ENCODE peak calls at places on chromosomes 3 and 15, in five cellular contexts. One of them, this sample, is unnamed.

GRCh38 chr3:110180733-110181132 is 843.4 kb upstream of the DPPA4 start:
- DNase-seq in Right ventricle myocardium superior: peak
- DNase-seq in hypothalamus: no peak
- DNase-seq in EL: peak
- DNase-seq in GM13976: no peak
- DNase-seq in this sample: no peak

GRCh38 chr3:184546252-184546651 is 15.3 kb upstream of the EPHB3 start:
- DNase-seq in Right ventricle myocardium superior: no peak
- DNase-seq in hypothalamus: no peak
- DNase-seq in EL: no peak
- DNase-seq in GM13976: no peak
- DNase-seq in this sample: no peak

GRCh38 chr15:22980189-22981136 is at the start of gene CYFIP1:
- DNase-seq in GM13976: peak
- DNase-seq in Right ventricle myocardium superior: peak
- DNase-seq in EL: peak
- DNase-seq in hypothalamus: no peak
- DNase-seq in this sample: peak

GRCh38 chr3:142188846-142189245 is 36.5 kb downstream of the GK5 start:
- DNase-seq in Right ventricle myocardium superior: no peak
- DNase-seq in hypothalamus: no peak
- DNase-seq in GM13976: no peak
- DNase-seq in EL: no peak
- DNase-seq in this sample: no peak

GRCh38 chr15:60970246-60971170 is 258.6 kb downstream of the RORA start:
- DNase-seq in GM13976: no peak
- DNase-seq in EL: peak
- DNase-seq in Right ventricle myocardium superior: no peak
- DNase-seq in hypothalamus: no peak
- DNase-seq in this sample: no peak

GRCh38 chr3:121018917-121019321 is 110.9 kb downstream of the STXBP5L start:
- DNase-seq in GM13976: no peak
- DNase-seq in Right ventricle myocardium superior: no peak
- DNase-seq in hypothalamus: no peak
- DNase-seq in EL: no peak
- DNase-seq in this sample: no peak

GRCh38 chr3:19799887-19800286 is 134.1 kb downstream of the EFHB start:
- DNase-seq in GM13976: no peak
- DNase-seq in Right ventricle myocardium superior: no peak
- DNase-seq in hypothalamus: no peak
- DNase-seq in EL: no peak
- DNase-seq in this sample: no peak

GRCh38 chr3:4773583-4773982 is 205.7 kb upstream of the BHLHE40 start:
- DNase-seq in hypothalamus: no peak
- DNase-seq in Right ventricle myocardium superior: no peak
- DNase-seq in GM13976: no peak
- DNase-seq in EL: no peak
- DNase-seq in this sample: no peak

GRCh38 chr3:131402391-131403039 is 20.9 kb downstream of the NUDT16 start:
- DNase-seq in hypothalamus: no peak
- DNase-seq in Right ventricle myocardium superior: no peak
- DNase-seq in GM13976: no peak
- DNase-seq in EL: peak
- DNase-seq in this sample: no peak

GRCh38 chr3:72230774-72231379 is 445.9 kb upstream of the PROK2 start:
- DNase-seq in EL: no peak
- DNase-seq in GM13976: no peak
- DNase-seq in Right ventricle myocardium superior: no peak
- DNase-seq in hypothalamus: no peak
- DNase-seq in this sample: no peak

GRCh38 chr15:87618203-87618725 is 638.3 kb downstream of the NTRK3 start:
- DNase-seq in EL: no peak
- DNase-seq in GM13976: no peak
- DNase-seq in Right ventricle myocardium superior: no peak
- DNase-seq in hypothalamus: no peak
- DNase-seq in this sample: no peak

GRCh38 chr3:172447611-172448579 is at the start of gene GHSR:
- DNase-seq in hypothalamus: no peak
- DNase-seq in EL: no peak
- DNase-seq in GM13976: peak
- DNase-seq in Right ventricle myocardium superior: peak
- DNase-seq in this sample: no peak

GRCh38 chr3:17235311-17235710 is 350.6 kb downstream of the PLCL2 start:
- DNase-seq in Right ventricle myocardium superior: no peak
- DNase-seq in hypothalamus: no peak
- DNase-seq in GM13976: no peak
- DNase-seq in EL: no peak
- DNase-seq in this sample: no peak

GRCh38 chr3:118075873-118076272 is 958.8 kb downstream of the IGSF11 start:
- DNase-seq in GM13976: no peak
- DNase-seq in Right ventricle myocardium superior: no peak
- DNase-seq in EL: no peak
- DNase-seq in hypothalamus: no peak
- DNase-seq in this sample: no peak

GRCh38 chr3:125154800-125155269 is 57.7 kb downstream of the SLC12A8 start:
- DNase-seq in GM13976: no peak
- DNase-seq in EL: no peak
- DNase-seq in Right ventricle myocardium superior: no peak
- DNase-seq in hypothalamus: no peak
- DNase-seq in this sample: no peak

GRCh38 chr3:32428092-32429068 is 36.7 kb downstream of the CMTM7 start:
- DNase-seq in GM13976: peak
- DNase-seq in hypothalamus: no peak
- DNase-seq in EL: no peak
- DNase-seq in Right ventricle myocardium superior: no peak
- DNase-seq in this sample: no peak

GRCh38 chr3:46904303-46905190 is 27.0 kb downstream of the PTH1R start:
- DNase-seq in hypothalamus: no peak
- DNase-seq in Right ventricle myocardium superior: no peak
- DNase-seq in EL: no peak
- DNase-seq in GM13976: no peak
- DNase-seq in this sample: no peak

GRCh38 chr15:44541282-44541958 is 4.5 kb downstream of the EIF3J start:
- DNase-seq in Right ventricle myocardium superior: no peak
- DNase-seq in hypothalamus: no peak
- DNase-seq in EL: peak
- DNase-seq in GM13976: no peak
- DNase-seq in this sample: peak

GRCh38 chr3:171140246-171140645 is 113.7 kb upstream of the SLC2A2 start:
- DNase-seq in Right ventricle myocardium superior: no peak
- DNase-seq in hypothalamus: no peak
- DNase-seq in GM13976: no peak
- DNase-seq in EL: no peak
- DNase-seq in this sample: no peak

GRCh38 chr15:95174281-95174680 is 942.9 kb downstream of the MCTP2 start:
- DNase-seq in Right ventricle myocardium superior: no peak
- DNase-seq in EL: no peak
- DNase-seq in hypothalamus: no peak
- DNase-seq in GM13976: no peak
- DNase-seq in this sample: no peak

GRCh38 chr15:37131639-37132038 is 31.3 kb upstream of the MEIS2 start:
- DNase-seq in GM13976: no peak
- DNase-seq in Right ventricle myocardium superior: no peak
- DNase-seq in EL: no peak
- DNase-seq in hypothalamus: no peak
- DNase-seq in this sample: no peak

GRCh38 chr3:72997421-72997961 is 880 bp downstream of the PPP4R2 start:
- DNase-seq in Right ventricle myocardium superior: no peak
- DNase-seq in GM13976: peak
- DNase-seq in EL: peak
- DNase-seq in hypothalamus: no peak
- DNase-seq in this sample: peak

GRCh38 chr15:66115568-66116206 is 137.9 kb downstream of the MEGF11 start:
- DNase-seq in EL: no peak
- DNase-seq in Right ventricle myocardium superior: no peak
- DNase-seq in hypothalamus: no peak
- DNase-seq in GM13976: no peak
- DNase-seq in this sample: no peak

GRCh38 chr15:56244237-56244810 is 645 bp upstream of the RFX7 start:
- DNase-seq in GM13976: peak
- DNase-seq in Right ventricle myocardium superior: peak
- DNase-seq in hypothalamus: peak
- DNase-seq in EL: peak
- DNase-seq in this sample: peak

GRCh38 chr3:126109860-126110235 is 25.9 kb upstream of the SLC41A3 start:
- DNase-seq in EL: no peak
- DNase-seq in hypothalamus: no peak
- DNase-seq in GM13976: no peak
- DNase-seq in Right ventricle myocardium superior: no peak
- DNase-seq in this sample: no peak

GRCh38 chr3:156150434-156151066 is 30.2 kb downstream of the KCNAB1 start:
- DNase-seq in GM13976: peak
- DNase-seq in EL: peak
- DNase-seq in hypothalamus: no peak
- DNase-seq in Right ventricle myocardium superior: no peak
- DNase-seq in this sample: peak

GRCh38 chr3:132595036-132595435 is 2.0 kb upstream of the ACKR4 start:
- DNase-seq in EL: peak
- DNase-seq in hypothalamus: no peak
- DNase-seq in Right ventricle myocardium superior: no peak
- DNase-seq in GM13976: no peak
- DNase-seq in this sample: peak

GRCh38 chr3:23900744-23901143 is 16.0 kb downstream of the NKIRAS1 start:
- DNase-seq in hypothalamus: no peak
- DNase-seq in EL: peak
- DNase-seq in Right ventricle myocardium superior: no peak
- DNase-seq in GM13976: no peak
- DNase-seq in this sample: no peak

GRCh38 chr15:93730724-93731123 is 500.6 kb upstream of the MCTP2 start:
- DNase-seq in hypothalamus: no peak
- DNase-seq in EL: no peak
- DNase-seq in GM13976: no peak
- DNase-seq in Right ventricle myocardium superior: no peak
- DNase-seq in this sample: no peak

This sample was measured in ACHN.